ENCODE peak calls at places on chromosomes 12 and 14, in five cellular contexts. U, Z, M, Y and N are unnamed samples.

GRCh38 chr12:78835493-78835892 is 29.1 kb upstream of the SYT1 start:
- DNase-seq in U (no peak), Z (no peak), M (no peak), Y (no peak), N (no peak)

GRCh38 chr14:68621400-68622365 is 171.2 kb downstream of the ZFP36L1 start:
- DNase-seq in U (no peak), Z (peak), M (peak), Y (peak), N (no peak)

GRCh38 chr14:64500088-64500487 is 3.5 kb downstream of the ZBTB25 start:
- DNase-seq in U (no peak), Z (no peak), M (no peak), Y (peak), N (no peak)

GRCh38 chr12:39502657-39503056 is 59.7 kb upstream of the KIF21A start:
- DNase-seq in U (peak), Z (no peak), M (no peak), Y (no peak), N (no peak)

GRCh38 chr12:88122666-88123065 is 19.2 kb downstream of the CEP290 start:
- DNase-seq in U (no peak), Z (no peak), M (no peak), Y (no peak), N (no peak)

GRCh38 chr12:87413784-87414183 is 615.4 kb downstream of the C12orf50 start:
- DNase-seq in U (no peak), Z (no peak), M (peak), Y (peak), N (no peak)

GRCh38 chr12:120825337-120825736 is 78.8 kb downstream of the SPPL3 start:
- DNase-seq in U (no peak), Z (no peak), M (no peak), Y (peak), N (no peak)

GRCh38 chr12:105641742-105642141 is 311.3 kb downstream of the C12orf75 start:
- DNase-seq in U (no peak), Z (no peak), M (peak), Y (peak), N (no peak)

GRCh38 chr14:94376108-94376975 is 12.1 kb downstream of the SERPINA1 start:
- DNase-seq in U (no peak), Z (no peak), M (no peak), Y (no peak), N (no peak)

GRCh38 chr14:25055998-25056687 is 6.2 kb upstream of the STXBP6 start:
- DNase-seq in U (no peak), Z (no peak), M (peak), Y (no peak), N (no peak)

GRCh38 chr14:90045608-90046007 is 16.2 kb upstream of the KCNK13 start:
- DNase-seq in U (no peak), Z (peak), M (no peak), Y (no peak), N (no peak)

GRCh38 chr12:122094735-122095561 is 16.4 kb downstream of the MLXIP start:
- DNase-seq in U (no peak), Z (peak), M (peak), Y (peak), N (no peak)

GRCh38 chr14:95662376-95663186 is 23.6 kb upstream of the TCL1B start:
- DNase-seq in U (no peak), Z (peak), M (no peak), Y (no peak), N (no peak)

GRCh38 chr12:2616763-2617162 is 178.0 kb upstream of the FKBP4 start:
- DNase-seq in U (no peak), Z (no peak), M (no peak), Y (no peak), N (no peak)

GRCh38 chr14:80419769-80420168 is 208.5 kb upstream of the DIO2 start:
- DNase-seq in U (no peak), Z (no peak), M (no peak), Y (no peak), N (no peak)

GRCh38 chr14:63543826-63544320 is 696 bp upstream of the PPP2R5E start:
- DNase-seq in U (no peak), Z (no peak), M (no peak), Y (peak), N (no peak)

GRCh38 chr12:132130690-132131089 is 13.4 kb downstream of the DDX51 start:
- DNase-seq in U (no peak), Z (no peak), M (no peak), Y (no peak), N (peak)

GRCh38 chr12:121810833-121811433 is 7.1 kb downstream of the SETD1B start:
- DNase-seq in U (no peak), Z (no peak), M (no peak), Y (peak), N (no peak)

GRCh38 chr14:64200170-64200569 is 94.0 kb downstream of the ESR2 start:
- DNase-seq in U (no peak), Z (no peak), M (no peak), Y (peak), N (no peak)

GRCh38 chr12:103997277-103997900 is 31.7 kb downstream of the TDG start:
- DNase-seq in U (no peak), Z (no peak), M (peak), Y (no peak), N (no peak)

GRCh38 chr14:66443158-66443695 is 42.9 kb upstream of the CCDC196 start:
- DNase-seq in U (no peak), Z (no peak), M (no peak), Y (no peak), N (no peak)

DNA sequence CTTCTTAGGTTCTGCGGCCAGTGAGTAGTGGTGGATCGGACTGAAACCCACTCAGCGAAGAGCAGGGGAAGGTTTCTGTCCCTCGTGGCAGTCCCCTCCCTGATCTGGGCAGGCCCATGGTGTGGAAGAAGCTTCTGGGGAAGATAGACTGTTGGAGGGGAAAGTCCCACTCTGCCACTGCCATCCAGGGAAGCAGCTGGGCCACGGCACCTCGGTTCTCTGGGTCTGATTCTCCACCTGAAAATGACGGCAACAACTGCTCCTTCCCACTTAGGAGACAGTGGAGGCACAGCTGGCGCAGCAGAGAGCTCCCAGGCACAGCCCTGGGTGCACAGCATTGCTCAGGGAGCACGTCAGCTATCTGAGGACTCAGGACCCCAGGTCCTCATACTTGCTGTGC is 85.2 kb upstream of the BCL11B start:
- DNase-seq in U (no peak), Z (no peak), M (no peak), Y (no peak), N (no peak)
- H4K8ac ChIP-seq in U (no peak), Z (no peak), M (no peak), Y (no peak), N (no peak)

GRCh38 chr14:33840797-33841196 is 110.1 kb downstream of the EGLN3 start:
- DNase-seq in U (no peak), Z (no peak), M (no peak), Y (no peak), N (no peak)
- H4K91ac ChIP-seq in U (no peak), Z (no peak), M (no peak), Y (no peak), N (no peak)

DNA sequence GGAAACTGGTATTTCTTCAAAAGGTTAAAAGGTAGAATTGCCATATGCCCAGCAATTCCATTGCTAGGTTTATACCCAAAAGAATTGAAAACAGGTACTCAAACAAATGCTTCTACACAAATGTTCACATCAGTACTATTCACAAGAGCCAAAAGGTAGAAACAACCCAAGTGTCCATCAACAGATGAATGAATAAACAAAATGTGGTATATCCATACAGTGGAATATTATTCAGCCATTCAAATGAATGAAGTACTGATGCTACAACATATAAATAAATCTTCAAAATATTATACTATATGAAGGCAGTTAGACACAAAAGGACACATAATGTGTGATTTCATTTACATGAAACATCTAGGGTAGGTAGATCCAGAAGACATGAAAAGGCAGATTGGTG is 41.6 kb downstream of the LIN52 start:
- DNase-seq in U (no peak), Z (no peak), M (no peak), Y (no peak), N (no peak)
- H4K8ac ChIP-seq in U (no peak), Z (no peak), M (no peak), Y (no peak), N (no peak)

GRCh38 chr12:124157416-124157815 is 137.5 kb upstream of the RFLNA start:
- DNase-seq in U (no peak), Z (no peak), M (no peak), Y (no peak), N (no peak)
- H4K91ac ChIP-seq in U (no peak), Z (no peak), M (no peak), Y (no peak), N (no peak)

GRCh38 chr12:6538420-6539275 is 4.3 kb downstream of the GAPDH start:
- DNase-seq in U (no peak), Z (peak), M (peak), Y (peak), N (peak)

GRCh38 chr12:6540181-6540877 is 6.0 kb downstream of the GAPDH start:
- DNase-seq in U (no peak), Z (peak), M (peak), Y (peak), N (peak)

GRCh38 chr12:6539276-6540134 is 5.2 kb downstream of the GAPDH start:
- DNase-seq in U (no peak), Z (peak), M (peak), Y (peak), N (peak)

GRCh38 chr12:6542209-6543009 is 8.1 kb downstream of the GAPDH start:
- DNase-seq in U (no peak), Z (no peak), M (no peak), Y (no peak), N (peak)

DNA sequence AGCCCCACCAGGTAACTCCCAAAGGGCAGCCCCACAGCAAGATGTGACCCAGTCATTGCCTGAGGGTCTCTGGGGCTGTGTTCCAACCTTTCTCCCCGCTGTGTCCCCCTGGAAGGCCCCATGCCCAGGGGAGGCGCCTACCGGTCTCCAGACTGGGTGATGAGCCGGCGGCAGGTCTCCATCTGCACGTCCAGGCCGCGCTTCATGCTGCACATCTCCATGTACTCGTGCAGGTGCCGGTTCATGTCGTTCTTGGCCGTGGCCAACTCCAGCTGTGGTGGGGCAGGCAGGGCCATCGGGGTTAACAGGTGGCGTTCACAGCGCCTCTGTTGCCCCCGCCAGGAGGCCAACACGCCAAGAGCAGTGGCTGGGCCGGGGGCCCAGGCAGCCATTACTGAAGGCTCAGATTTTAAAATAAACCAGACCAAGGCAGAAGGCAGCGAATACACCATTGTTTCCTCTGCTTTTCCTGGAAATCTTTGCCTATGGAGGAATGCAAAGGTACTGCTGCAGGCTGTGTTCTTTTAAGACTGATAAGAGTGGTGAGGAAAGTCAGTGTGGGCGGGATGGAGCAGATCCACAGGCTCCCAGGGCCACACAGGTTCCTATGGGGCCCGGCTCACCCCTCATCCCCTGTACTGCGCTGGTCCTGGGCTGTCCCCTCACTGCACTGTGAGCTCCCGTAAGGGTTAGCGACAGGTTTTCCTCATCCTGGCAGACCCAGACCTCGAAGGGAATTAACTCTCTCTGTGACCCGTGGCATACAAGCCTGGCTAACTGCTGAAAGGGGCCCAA is 7.3 kb downstream of the GAPDH start:
- DNase-seq in U (no peak), Z (peak), M (no peak), Y (no peak), N (peak)
- H4K8ac ChIP-seq in U (no peak), Z (no peak), M (peak), Y (no peak), N (no peak)

GRCh38 chr12:64522316-64522715 is 70.4 kb downstream of the TBK1 start:
- DNase-seq in U (no peak), Z (no peak), M (peak), Y (peak), N (no peak)
- H4K91ac ChIP-seq in U (no peak), Z (no peak), M (peak), Y (no peak), N (no peak)